ENCODE peak calls at places on chromosomes 16 and 17, in seven cellular contexts. I is HAP-1, Z is fibroblast of lung, A is left lung, P is trophoblast cell, T is endodermal cell, Q is hepatocyte. C is an unnamed sample.

GRCh38 chr17:50426814-50427787 is 1.1 kb downstream of the ACSF2 start:
- DNase-seq in Z (peak; percentile 35), P (no peak), I (peak; percentile 74), T (peak; percentile 84), A (no peak), Q (peak; percentile 62), C (no peak)

GRCh38 chr17:80502578-80502877 is 26.1 kb upstream of the NPTX1 start:
- DNase-seq in T (no peak), Q (no peak), Z (no peak), A (peak; percentile 37), P (no peak), I (no peak), C (no peak)

GRCh38 chr17:74815671-74816370 is 39.7 kb upstream of the NAT9 start:
- DNase-seq in P (no peak), Q (no peak), T (peak; percentile 92), A (no peak), Z (no peak), I (peak; percentile 23), C (no peak)

GRCh38 chr17:49815761-49816281 is 27.3 kb downstream of the KAT7 start:
- DNase-seq in A (no peak), Z (no peak), T (peak; percentile 89), Q (no peak), I (peak; percentile 82), P (no peak), C (no peak)

GRCh38 chr16:54657058-54657708 is 273.5 kb upstream of the IRX5 start:
- DNase-seq in A (no peak), T (peak; percentile 70), Q (peak; percentile 69), Z (no peak), P (no peak), I (no peak), C (no peak)

GRCh38 chr16:70796301-70796700 is 4.7 kb downstream of the VAC14 start:
- DNase-seq in I (no peak), Q (no peak), A (no peak), Z (no peak), P (no peak), T (no peak), C (no peak)

GRCh38 chr17:36136031-36136430 is 32.4 kb downstream of the CCL4 start:
- DNase-seq in Z (no peak), I (no peak), P (no peak), A (no peak), T (no peak), Q (peak; percentile 46), C (no peak)

GRCh38 chr17:78665952-78666920 is 89.0 kb upstream of the DNAH17 start:
- DNase-seq in T (no peak), Q (peak; percentile 46), P (peak; percentile 98), A (peak; percentile 83), I (no peak), Z (no peak), C (peak; percentile 22)

GRCh38 chr17:1072551-1072961 is 75.6 kb downstream of the TIMM22 start:
- DNase-seq in P (no peak), Q (no peak), Z (no peak), I (no peak), T (peak; percentile 42), A (peak; percentile 67), C (no peak)

GRCh38 chr16:86044241-86044671 is 145.3 kb downstream of the IRF8 start:
- DNase-seq in T (peak; percentile 93), Q (peak; percentile 62), P (no peak), A (no peak), I (peak; percentile 78), Z (peak; percentile 64), C (no peak)

GRCh38 chr16:22352119-22352518 is 22.3 kb downstream of the CDR2 start:
- DNase-seq in P (no peak), A (no peak), I (no peak), Z (no peak), T (no peak), Q (no peak), C (no peak)

GRCh38 chr16:489606-490005 is 37.9 kb upstream of the CAPN15 start:
- DNase-seq in A (peak; percentile 67), Z (no peak), I (no peak), P (no peak), T (no peak), Q (no peak), C (no peak)

GRCh38 chr16:89925596-89926079 is 2.5 kb downstream of the TUBB3 start:
- DNase-seq in T (no peak), I (peak; percentile 50), Q (no peak), P (no peak), A (no peak), Z (peak; percentile 20), C (no peak)

GRCh38 chr16:89923640-89924297 is 627 bp downstream of the TUBB3 start:
- DNase-seq in P (no peak), A (peak; percentile 80), I (peak; percentile 80), Q (peak; percentile 47), Z (no peak), T (peak; percentile 85), C (no peak)

GRCh38 chr16:89924298-89924924 is 1.3 kb downstream of the TUBB3 start:
- DNase-seq in Q (peak; percentile 77), I (peak; percentile 80), Z (peak; percentile 68), T (peak; percentile 91), P (no peak), A (peak; percentile 71), C (no peak)

GRCh38 chr16:89922884-89923639 is at the start of gene TUBB3:
- DNase-seq in P (peak; percentile 62), A (peak; percentile 91), T (peak; percentile 93), I (peak; percentile 90), Q (peak; percentile 93), Z (peak; percentile 81), C (no peak)

GRCh38 chr16:89924925-89925307 is 1.8 kb downstream of the TUBB3 start:
- DNase-seq in T (peak; percentile 66), Z (no peak), Q (no peak), A (no peak), P (no peak), I (peak; percentile 48), C (no peak)
- H3K4me3 ChIP-seq in T (peak overlapping the region; percentile 84), Z (peak overlapping the region; percentile 55), Q (no peak overlapping the region), A (no peak overlapping the region), P (peak overlapping the region; percentile 92), I (peak overlapping the region; percentile 48), C (no peak overlapping the region)

DNA sequence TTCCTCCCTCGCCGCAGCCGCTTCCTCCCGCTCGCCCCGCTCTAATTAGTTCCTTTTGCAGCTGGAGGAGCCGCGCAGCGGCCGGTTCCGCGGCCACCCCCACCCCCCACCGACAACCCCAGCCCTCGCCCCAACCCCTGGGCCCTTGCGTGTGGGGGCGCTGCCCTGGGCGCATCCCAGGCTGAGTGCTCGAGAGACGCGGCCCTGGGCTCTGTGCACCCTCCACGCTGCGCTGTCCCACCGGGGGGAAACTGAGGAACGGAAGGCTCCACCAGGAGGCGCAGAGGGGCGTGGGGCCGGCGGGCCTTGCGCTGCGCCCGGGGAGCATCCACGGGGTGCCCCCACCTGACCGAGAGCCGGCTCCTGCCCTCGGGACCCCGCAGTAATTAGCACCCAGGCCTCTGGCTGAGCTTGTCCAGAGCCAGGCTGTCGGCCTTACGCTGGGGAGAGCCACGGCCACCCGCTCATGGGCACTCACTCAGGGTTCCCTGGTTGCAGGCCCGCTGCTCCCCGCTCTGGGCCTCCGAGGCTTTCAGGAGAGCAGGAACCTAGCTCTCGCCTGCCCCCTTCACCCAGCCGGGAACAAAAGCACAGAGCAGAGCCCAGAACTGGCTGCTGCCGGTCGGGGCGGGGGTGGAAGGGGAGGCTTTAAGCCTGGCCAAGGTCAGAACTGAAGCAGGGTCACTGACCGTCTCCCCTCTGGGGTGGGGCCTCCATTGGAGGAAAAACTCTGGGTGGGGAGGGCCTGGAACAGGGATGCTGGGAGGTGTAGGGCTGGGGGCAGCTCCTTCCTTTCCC is 12.1 kb downstream of the GLIS2 start:
- DNase-seq in I (peak; percentile 83), Z (peak; percentile 80), P (no peak), A (peak; percentile 88), Q (peak; percentile 93), T (peak; percentile 95), C (peak; percentile 12)
- H3K4me3 ChIP-seq in I (peak overlapping the region; percentile 33), Z (no peak overlapping the region), P (peak overlapping the region; percentile 67), A (peak overlapping the region; percentile 25), Q (peak overlapping the region; percentile 45), T (peak overlapping the region; percentile 71), C (peak overlapping the region; percentile 55)

DNA sequence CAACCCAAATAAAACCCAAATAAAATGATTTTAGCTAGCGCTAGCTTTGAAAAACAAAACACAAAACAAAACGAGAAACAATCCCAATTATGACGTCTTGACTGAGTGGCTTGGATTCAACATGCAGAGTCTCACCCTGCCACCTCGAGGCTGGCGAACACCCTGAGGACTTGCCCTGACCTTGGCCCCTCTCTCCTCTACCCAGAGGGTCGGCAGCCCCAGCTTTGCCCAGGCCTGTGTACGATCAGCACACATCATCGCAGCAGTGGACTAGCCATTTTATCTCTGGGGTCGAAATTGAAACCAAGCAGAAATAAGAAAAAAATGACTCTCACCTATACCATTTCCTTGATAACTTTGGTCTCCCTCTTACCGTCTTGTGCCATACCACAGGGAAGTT is 4.9 kb downstream of the JMJD6 start:
- DNase-seq in T (no peak), P (no peak), A (no peak), Q (no peak), Z (no peak), I (no peak), C (no peak)
- H3K4me3 ChIP-seq in T (no peak overlapping the region), P (no peak overlapping the region), A (no peak overlapping the region), Q (no peak overlapping the region), Z (no peak overlapping the region), I (no peak overlapping the region), C (no peak overlapping the region)

GRCh38 chr16:78212674-78213073 is 113.2 kb downstream of the WWOX start:
- DNase-seq in Z (no peak), Q (no peak), I (no peak), T (no peak), A (no peak), P (no peak), C (no peak)
- H3K4me3 ChIP-seq in Z (no peak overlapping the region), Q (no peak overlapping the region), I (no peak overlapping the region), T (no peak overlapping the region), A (no peak overlapping the region), P (no peak overlapping the region), C (no peak overlapping the region)

DNA sequence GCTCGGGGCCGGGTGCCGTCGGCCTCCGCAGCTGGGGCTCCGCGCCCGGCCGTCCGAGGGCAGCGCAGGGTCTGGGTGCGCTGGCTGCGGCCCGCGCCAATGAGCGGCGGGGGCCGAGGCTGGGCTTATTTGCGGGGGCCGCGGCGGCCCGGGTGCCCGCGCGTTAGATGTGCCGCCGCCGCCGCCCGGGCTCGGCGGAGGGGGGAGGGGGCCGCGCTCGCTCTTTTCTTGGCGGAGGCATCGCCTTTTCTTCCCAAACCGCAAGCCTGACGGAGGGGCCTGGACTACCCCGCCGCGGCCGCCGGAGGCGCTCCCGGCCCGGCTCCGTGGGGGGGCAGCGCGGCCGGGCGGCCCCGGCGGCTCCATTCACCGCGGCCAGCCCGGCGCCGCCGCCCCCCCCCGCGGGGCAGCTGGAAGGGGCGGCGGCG is at the start of gene NOTUM:
- DNase-seq in I (peak; percentile 77), A (no peak), Z (peak; percentile 27), Q (peak; percentile 73), T (peak; percentile 88), P (peak; percentile 63), C (no peak)
- H3K4me3 ChIP-seq in I (peak within 1 kb of the TSS; percentile 37), A (peak within 1 kb of the TSS; percentile 24), Z (no peak within 1 kb of the TSS), Q (peak within 1 kb of the TSS; percentile 39), T (no peak within 1 kb of the TSS), P (peak within 1 kb of the TSS; percentile 68), C (peak within 1 kb of the TSS; percentile 45)

GRCh38 chr17:2405247-2405926 is 4.5 kb upstream of the MNT start:
- DNase-seq in P (peak; percentile 88), Z (peak; percentile 91), Q (peak; percentile 53), T (peak; percentile 46), I (no peak), A (no peak), C (no peak)
- H3K4me3 ChIP-seq in P (no peak overlapping the region), Z (no peak overlapping the region), Q (no peak overlapping the region), T (no peak overlapping the region), I (no peak overlapping the region), A (no peak overlapping the region), C (no peak overlapping the region)